ENCODE peak calls at places on chromosomes 13 and 19, in six cellular contexts. S is aorta, N is tibial nerve, O is neuronal stem cell, U is H9, Q is thoracic aorta. V is an unnamed sample. For H3K9me3, the result is how much of the 10 kb centered on the place peaks cover.

GRCh38 chr19:50979758-50980157 is 4.0 kb downstream of the KLK7 start:
- DNase-seq in U (no peak), Q (no peak), O (no peak), S (peak), N (no peak), V (no peak)

GRCh38 chr19:23799321-23799720 is 40.6 kb upstream of the ZNF681 start:
- DNase-seq in O (no peak), S (no peak), N (no peak), Q (no peak), U (no peak), V (no peak)

GRCh38 chr13:24916464-24916863 is 152.5 kb downstream of the RNF17 start:
- DNase-seq in S (no peak), Q (no peak), U (no peak), N (no peak), O (no peak), V (no peak)

GRCh38 chr19:1455002-1455335 is 5.0 kb downstream of the APC2 start:
- DNase-seq in S (no peak), O (no peak), Q (no peak), N (no peak), U (no peak), V (no peak)

GRCh38 chr13:40191186-40191980 is 475.1 kb downstream of the FOXO1 start:
- DNase-seq in U (no peak), S (no peak), O (no peak), Q (no peak), N (no peak), V (no peak)

GRCh38 chr13:42011601-42012401 is 36.6 kb upstream of the DGKH start:
- DNase-seq in O (no peak), Q (no peak), U (peak), S (no peak), N (no peak), V (no peak)

GRCh38 chr13:40895715-40896184 is 106.3 kb downstream of the SLC25A15 start:
- DNase-seq in N (no peak), Q (no peak), O (no peak), S (no peak), U (no peak), V (no peak)

GRCh38 chr13:94195715-94196114 is 283.8 kb downstream of the DCT start:
- DNase-seq in U (no peak), N (no peak), O (no peak), S (no peak), Q (no peak), V (no peak)

GRCh38 chr13:37492741-37493514 is 105.6 kb downstream of the POSTN start:
- DNase-seq in O (no peak), S (no peak), U (no peak), N (no peak), Q (no peak), V (no peak)

GRCh38 chr19:13207237-13208130 is 57.3 kb downstream of the IER2 start:
- DNase-seq in S (no peak), N (no peak), Q (no peak), U (peak), O (no peak), V (no peak)

GRCh38 chr19:44512326-44513298 is 12.3 kb upstream of the ZNF180 start:
- DNase-seq in Q (no peak), O (no peak), S (no peak), U (peak), N (no peak), V (no peak)

GRCh38 chr13:88464851-88465250 is 793.7 kb downstream of the SLITRK5 start:
- DNase-seq in Q (no peak), N (no peak), U (no peak), O (no peak), S (no peak), V (no peak)

GRCh38 chr13:48728226-48728625 is 74.5 kb downstream of the CYSLTR2 start:
- DNase-seq in N (no peak), S (no peak), Q (no peak), U (no peak), O (no peak), V (no peak)

GRCh38 chr19:42193706-42194105 is 23.8 kb downstream of the DEDD2 start:
- DNase-seq in U (no peak), N (no peak), O (no peak), Q (no peak), S (no peak), V (no peak)

GRCh38 chr13:44837250-44837649 is 152.0 kb downstream of the NUFIP1 start:
- DNase-seq in S (no peak), N (no peak), Q (no peak), O (no peak), U (no peak), V (no peak)

GRCh38 chr19:16111909-16112752 is 442 bp downstream of the RAB8A start:
- DNase-seq in Q (no peak), N (no peak), U (no peak), S (no peak), O (no peak), V (no peak)

GRCh38 chr13:28337196-28338045 is 157.5 kb downstream of the FLT1 start:
- DNase-seq in S (no peak), Q (no peak), U (no peak), O (no peak), N (no peak), V (no peak)

GRCh38 chr19:45589768-45590167 is 5.2 kb upstream of the OPA3 start:
- DNase-seq in N (no peak), U (no peak), S (no peak), Q (no peak), O (no peak), V (no peak)

GRCh38 chr19:45591638-45592005 is 7.0 kb upstream of the OPA3 start:
- DNase-seq in N (no peak), U (no peak), Q (no peak), S (no peak), O (no peak), V (no peak)

GRCh38 chr19:45590300-45591003 is 5.8 kb upstream of the OPA3 start:
- DNase-seq in S (no peak), N (no peak), U (no peak), O (no peak), Q (no peak), V (no peak)

GRCh38 chr19:45592366-45592765 is 7.8 kb upstream of the OPA3 start:
- DNase-seq in N (no peak), O (no peak), U (no peak), Q (no peak), S (no peak), V (no peak)

GRCh38 chr19:45591004-45591637 is 6.5 kb upstream of the OPA3 start:
- DNase-seq in U (peak), Q (no peak), N (no peak), S (no peak), O (no peak), V (no peak)
- H3K9me3 ChIP-seq in U (under half), Q (under half), N (under half), S (under half), O (under half), V (under half)

GRCh38 chr19:39085392-39085791 is 1.2 kb downstream of the ACP7 start:
- DNase-seq in U (no peak), Q (no peak), S (no peak), N (no peak), O (no peak), V (no peak)

GRCh38 chr19:39083599-39083982 is 577 bp upstream of the ACP7 start:
- DNase-seq in Q (no peak), O (no peak), S (no peak), U (no peak), N (no peak), V (no peak)

GRCh38 chr19:39083983-39084731 is at the start of gene ACP7:
- DNase-seq in O (no peak), S (no peak), U (no peak), Q (no peak), N (no peak), V (no peak)

GRCh38 chr19:39086401-39086800 is 2.2 kb downstream of the ACP7 start:
- DNase-seq in S (no peak), O (no peak), N (no peak), U (no peak), Q (no peak), V (no peak)

DNA sequence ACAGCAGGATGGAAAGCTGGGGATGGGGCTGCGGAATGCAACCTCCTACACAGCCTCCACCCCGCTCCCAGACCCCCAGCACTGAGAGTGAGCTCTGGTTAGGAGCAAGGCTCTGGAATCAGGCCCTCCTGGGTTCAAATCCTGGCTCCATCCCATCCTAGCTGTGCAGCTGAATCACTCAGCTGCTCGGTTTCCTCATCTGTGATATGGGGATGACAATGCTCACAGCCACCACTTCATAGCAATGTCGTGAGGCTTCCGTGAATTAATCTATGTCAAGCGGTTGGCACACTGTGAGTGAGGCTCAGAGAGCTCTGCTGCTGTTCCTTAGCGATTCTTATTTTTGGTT is 538 bp downstream of the ACP7 start:
- DNase-seq in U (no peak), N (no peak), S (no peak), O (no peak), Q (no peak), V (no peak)
- H3K9me3 ChIP-seq in U (under half), N (under half), S (under half), O (under half), Q (under half), V (under half)

DNA sequence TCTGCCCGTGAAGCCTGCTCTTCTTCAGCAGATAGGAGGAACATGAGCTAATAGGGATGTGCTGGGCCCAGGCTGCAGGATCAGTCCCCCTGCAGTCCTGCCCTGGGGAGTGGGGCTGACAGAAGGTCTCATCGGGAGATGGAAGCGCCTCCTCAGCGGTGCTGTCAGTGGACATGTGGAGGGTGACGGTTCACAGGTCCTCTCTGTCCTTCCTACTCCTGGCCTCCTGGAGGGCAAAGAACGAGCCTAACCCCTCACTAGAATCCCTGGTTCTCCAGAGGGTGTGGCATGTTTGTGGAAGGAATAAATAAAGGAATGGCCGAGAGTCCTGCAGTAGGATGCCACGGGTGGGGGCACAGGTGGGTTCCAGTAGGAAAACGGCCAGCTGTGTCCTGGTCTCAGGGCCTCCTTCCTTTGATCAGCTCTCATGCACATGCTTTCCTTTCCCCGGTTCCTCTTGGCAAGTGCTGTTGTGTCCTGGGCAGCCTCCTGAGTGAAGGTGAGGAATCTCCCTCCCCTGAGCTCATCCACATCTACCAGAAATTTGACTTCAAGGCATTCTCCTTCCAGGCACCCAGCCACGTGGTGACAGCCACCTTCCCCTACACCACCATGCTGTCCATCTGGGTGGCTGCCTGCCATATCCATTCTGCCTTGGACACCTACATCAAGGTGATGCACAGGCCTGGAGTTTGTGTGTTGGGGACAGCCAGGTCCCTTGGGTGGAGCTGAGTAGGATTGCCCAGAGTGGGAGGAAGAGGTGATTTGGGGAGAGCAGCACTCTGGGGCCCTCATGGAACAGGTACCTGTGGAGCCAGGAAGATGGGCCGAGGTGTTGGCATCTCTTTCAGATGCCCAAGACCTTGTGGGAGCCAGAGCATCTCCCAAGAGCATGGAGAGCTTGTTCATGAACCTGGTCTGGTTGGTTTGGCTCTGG is 28.6 kb upstream of the ZNF492 start:
- DNase-seq in N (no peak), U (no peak), O (no peak), Q (no peak), S (no peak), V (no peak)
- H3K9me3 ChIP-seq in N (under half), U (half or more), O (half or more), Q (under half), S (under half), V (under half)

DNA sequence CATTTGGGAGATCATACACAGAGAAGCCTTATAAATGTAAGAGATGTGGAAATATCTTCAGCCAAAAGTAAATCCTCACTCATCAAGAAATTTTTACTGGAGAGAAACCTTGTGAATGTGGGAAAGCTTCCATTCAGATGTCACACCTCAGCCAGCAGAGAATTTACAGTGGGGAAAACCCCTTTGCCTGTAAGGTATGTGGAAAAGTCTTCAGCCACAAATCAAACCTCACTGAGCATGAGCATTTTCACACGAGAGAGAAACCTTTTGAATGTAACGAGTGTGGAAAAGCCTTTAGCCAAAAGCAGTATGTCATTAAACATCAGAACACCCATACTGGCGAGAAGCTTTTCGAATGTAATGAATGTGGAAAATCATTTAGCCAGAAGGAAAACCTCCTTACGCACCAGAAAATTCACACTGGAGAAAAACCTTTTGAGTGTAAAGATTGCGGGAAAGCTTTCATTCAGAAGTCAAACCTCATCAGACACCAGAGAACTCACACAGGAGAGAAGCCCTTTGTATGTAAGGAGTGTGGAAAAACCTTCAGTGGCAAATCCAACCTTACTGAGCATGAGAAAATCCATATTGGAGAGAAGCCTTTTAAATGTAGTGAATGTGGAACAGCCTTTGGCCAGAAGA is 21.5 kb downstream of the ZNF146 start:
- DNase-seq in O (no peak), Q (no peak), U (no peak), S (no peak), N (no peak), V (no peak)
- H3K9me3 ChIP-seq in O (under half), Q (half or more), U (under half), S (under half), N (under half), V (under half)

GRCh38 chr19:56476671-56477428 is at the start of gene ZNF667:
- DNase-seq in U (no peak), O (peak), S (no peak), N (no peak), Q (peak), V (no peak)
- H3K9me3 ChIP-seq in U (under half), O (under half), S (under half), N (under half), Q (under half), V (under half)

DNA sequence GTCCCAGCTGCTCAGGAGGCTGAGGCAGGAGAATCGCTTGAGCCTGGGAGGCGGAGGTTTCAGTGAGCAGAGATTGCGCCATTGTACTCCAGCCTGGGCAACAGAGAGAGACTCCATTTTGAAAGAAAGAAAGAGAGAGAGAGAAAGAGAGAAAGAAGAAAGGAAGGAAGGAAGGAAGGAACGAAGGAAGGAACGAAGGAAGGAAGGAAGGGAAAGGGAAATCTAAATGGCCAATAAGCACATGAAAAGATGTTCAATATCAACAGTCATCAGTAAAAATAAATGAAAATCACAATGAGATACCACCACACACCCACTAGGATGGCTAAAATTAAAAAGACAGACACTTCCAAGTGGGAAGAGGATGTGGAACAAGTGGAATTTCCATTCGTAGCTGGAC is 19.7 kb downstream of the FXYD5 start:
- DNase-seq in O (no peak), Q (no peak), S (no peak), U (no peak), N (no peak), V (no peak)
- H3K9me3 ChIP-seq in O (under half), Q (under half), S (under half), U (under half), N (under half), V (under half)

GRCh38 chr19:20079487-20079886 is 1.7 kb downstream of the ZNF90 start:
- DNase-seq in Q (no peak), O (no peak), N (no peak), U (no peak), S (no peak), V (no peak)

GRCh38 chr19:20077791-20078463 is at the start of gene ZNF90:
- DNase-seq in N (peak), Q (peak), S (peak), O (peak), U (peak), V (peak)

GRCh38 chr19:20072936-20073335 is 4.9 kb upstream of the ZNF90 start:
- DNase-seq in N (no peak), Q (no peak), O (no peak), S (no peak), U (no peak), V (no peak)

DNA sequence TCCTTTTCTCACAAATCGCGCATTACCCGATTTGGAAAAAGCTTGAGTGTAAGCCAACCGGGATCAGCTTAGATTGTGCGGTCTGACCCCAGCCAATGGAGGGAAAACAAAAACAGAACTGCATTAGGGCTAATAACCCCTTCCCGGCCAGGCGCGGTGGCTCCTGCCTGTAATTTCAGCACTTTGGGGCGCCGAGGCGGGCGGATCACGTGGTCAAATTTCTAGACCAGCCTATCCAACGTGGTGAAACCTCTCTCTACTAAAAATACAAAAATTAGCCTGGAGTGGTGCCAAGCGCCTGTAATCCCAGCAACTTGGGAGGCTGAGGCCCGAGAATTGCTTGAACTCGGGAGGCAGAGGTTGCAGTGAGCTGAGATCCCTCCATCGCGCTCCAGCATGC is 896 bp downstream of the ZNF90 start:
- DNase-seq in Q (no peak), U (no peak), N (peak), S (peak), O (peak), V (no peak)
- H3K9me3 ChIP-seq in Q (under half), U (under half), N (under half), S (under half), O (under half), V (under half)